ENCODE peak calls at places on chromosomes 12 and 14, in five cellular contexts. C is PC-9, K is Caki2, S is HuH-7, I is cardiac muscle cell. F is an unnamed sample.
A peak's percentile ranks its signal among the peaks of the same experiment; 100 is the strongest.

GRCh38 chr14:52111583-52111982 is 42.7 kb upstream of the NID2 start:
- DNase-seq in C (no peak), K (peak; percentile 92), S (no peak), I (no peak), F (no peak)

GRCh38 chr14:77376380-77376770 is 519 bp downstream of the TMED8 start:
- DNase-seq in C (no peak), K (no peak), S (peak; percentile 32), I (no peak), F (peak; percentile 26)

GRCh38 chr12:13101854-13102375 is 1.6 kb downstream of the GSG1 start:
- DNase-seq in C (peak; percentile 71), K (peak; percentile 69), S (no peak), I (no peak), F (no peak)

GRCh38 chr14:102125546-102125945 is 14.2 kb upstream of the WDR20 start:
- DNase-seq in C (peak; percentile 25), K (peak; percentile 87), S (no peak), I (no peak), F (peak; percentile 52)

GRCh38 chr14:33871394-33871793 is 79.5 kb downstream of the EGLN3 start:
- DNase-seq in C (no peak), K (no peak), S (no peak), I (no peak), F (no peak)

GRCh38 chr12:103560604-103561101 is 26.4 kb upstream of the STAB2 start:
- DNase-seq in C (peak; percentile 67), K (peak; percentile 80), S (no peak), I (no peak), F (no peak)

GRCh38 chr12:98743362-98743953 is 98.4 kb downstream of the APAF1 start:
- DNase-seq in C (no peak), K (no peak), S (peak; percentile 47), I (peak; percentile 48), F (peak; percentile 42)

GRCh38 chr12:131130311-131130911 is 176.7 kb downstream of the ADGRD1 start:
- DNase-seq in C (no peak), K (no peak), S (no peak), I (no peak), F (no peak)

GRCh38 chr14:106044515-106044914 is 518.1 kb downstream of the TMEM121 start:
- DNase-seq in C (no peak), K (no peak), S (no peak), I (no peak), F (no peak)

GRCh38 chr12:79737875-79738718 is 47.3 kb upstream of the PAWR start:
- DNase-seq in C (peak; percentile 22), K (peak; percentile 61), S (peak; percentile 28), I (peak; percentile 79), F (peak; percentile 88)

GRCh38 chr12:1931642-1932041 is 13.2 kb upstream of the CACNA2D4 start:
- DNase-seq in C (no peak), K (no peak), S (no peak), I (no peak), F (no peak)

GRCh38 chr14:77098470-77099353 is 654 bp downstream of the CIPC start:
- DNase-seq in C (peak; percentile 41), K (no peak), S (no peak), I (peak; percentile 38), F (no peak)